ENCODE peak calls at places on chromosomes 7 and 10, in seven cellular contexts. R is SK-N-SH, K is K562, E is GM12891, C is H1, A is HepG2, U is GM12878. G is an unnamed sample.

GRCh38 chr7:23105086-23105643 is 420 bp upstream of the KLHL7 start:
- DNase-seq in K (no peak), E (no peak), A (no peak), C (no peak), U (no peak), R (no peak), G (no peak)

GRCh38 chr10:68096913-68097509 is 12.3 kb upstream of the MYPN start:
- DNase-seq in U (no peak), A (no peak), C (no peak), E (no peak), K (no peak), R (no peak), G (no peak)

GRCh38 chr7:126016722-126017121 is 1087.1 kb upstream of the POT1 start:
- DNase-seq in R (no peak), U (no peak), A (no peak), C (no peak), E (no peak), K (no peak), G (no peak)

GRCh38 chr10:93077860-93078337 is 4.2 kb downstream of the CYP26A1 start:
- DNase-seq in A (no peak), R (no peak), E (no peak), K (peak), C (no peak), U (no peak), G (no peak)

GRCh38 chr10:118542789-118543188 is 52.7 kb downstream of the PRLHR start:
- DNase-seq in K (no peak), U (no peak), E (no peak), R (no peak), A (no peak), C (no peak), G (no peak)

GRCh38 chr7:150479023-150479716 is 28.7 kb downstream of the GIMAP8 start:
- DNase-seq in A (no peak), U (no peak), K (no peak), R (no peak), E (no peak), C (no peak), G (no peak)

GRCh38 chr7:50629238-50629901 is 64.2 kb upstream of the DDC start:
- DNase-seq in E (no peak), R (no peak), A (no peak), U (no peak), C (no peak), K (no peak), G (no peak)

GRCh38 chr10:128116851-128117615 is 9.2 kb downstream of the MKI67 start:
- DNase-seq in C (no peak), E (no peak), K (peak), A (no peak), R (no peak), U (no peak), G (no peak)

GRCh38 chr7:19009241-19009935 is 108.0 kb downstream of the TWIST1 start:
- DNase-seq in U (no peak), K (no peak), A (no peak), E (no peak), R (no peak), C (no peak), G (no peak)

GRCh38 chr7:105426606-105427146 is 38.0 kb upstream of the SRPK2 start:
- DNase-seq in A (no peak), C (no peak), U (no peak), R (no peak), E (no peak), K (no peak), G (no peak)

GRCh38 chr7:34728156-34728555 is 70.1 kb downstream of the NPSR1 start:
- DNase-seq in R (no peak), U (no peak), A (no peak), K (no peak), E (no peak), C (no peak), G (no peak)

GRCh38 chr10:71946700-71947099 is 17.5 kb upstream of the CHST3 start:
- DNase-seq in K (no peak), A (no peak), U (no peak), E (no peak), R (no peak), C (no peak), G (no peak)

GRCh38 chr10:132698211-132698751 is 87.7 kb downstream of the NKX6-2 start:
- DNase-seq in C (no peak), U (no peak), R (no peak), E (no peak), K (no peak), A (no peak), G (no peak)

GRCh38 chr7:129605960-129606644 is 5.4 kb upstream of the NRF1 start:
- DNase-seq in K (no peak), R (no peak), C (no peak), E (no peak), U (no peak), A (no peak), G (no peak)

GRCh38 chr7:82156168-82156567 is 287.4 kb downstream of the CACNA2D1 start:
- DNase-seq in A (no peak), E (no peak), C (no peak), R (no peak), K (no peak), U (no peak), G (no peak)

GRCh38 chr7:22863156-22863899 is 40.7 kb upstream of the TOMM7 start:
- DNase-seq in R (no peak), K (no peak), E (no peak), U (no peak), C (no peak), A (no peak), G (no peak)

GRCh38 chr10:112848212-112848611 is 101.8 kb upstream of the TCF7L2 start:
- DNase-seq in A (no peak), R (no peak), C (no peak), E (no peak), U (no peak), K (no peak), G (no peak)

GRCh38 chr7:72063325-72063724 is 348.8 kb downstream of the CALN1 start:
- DNase-seq in R (no peak), E (no peak), A (no peak), K (no peak), C (no peak), U (no peak), G (no peak)

DNA sequence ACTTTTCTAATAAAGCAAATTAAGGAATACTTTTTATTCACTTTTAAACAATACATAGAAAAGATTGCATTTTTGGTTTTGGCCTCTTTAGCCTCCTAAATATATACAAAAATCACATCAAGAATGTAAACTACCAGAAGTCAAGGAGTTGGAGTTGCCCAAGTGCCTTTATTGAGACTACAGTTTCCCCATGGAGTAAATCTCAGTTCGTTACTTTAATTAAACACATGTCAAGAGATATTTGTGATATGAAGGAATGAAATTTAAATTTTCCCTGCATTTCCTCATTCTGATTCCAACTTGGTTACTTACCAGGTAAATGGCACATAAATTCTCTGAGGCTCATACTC is 492.9 kb downstream of the TNS3 start:
- DNase-seq in E (no peak), R (no peak), C (no peak), U (no peak), A (no peak), K (no peak), G (no peak)
- TF ChIP-seq POLR2AphosphoS5 in E (no peak), R (no peak), C (no peak), U (no peak), A (no peak), K (no peak), G (no peak)

DNA sequence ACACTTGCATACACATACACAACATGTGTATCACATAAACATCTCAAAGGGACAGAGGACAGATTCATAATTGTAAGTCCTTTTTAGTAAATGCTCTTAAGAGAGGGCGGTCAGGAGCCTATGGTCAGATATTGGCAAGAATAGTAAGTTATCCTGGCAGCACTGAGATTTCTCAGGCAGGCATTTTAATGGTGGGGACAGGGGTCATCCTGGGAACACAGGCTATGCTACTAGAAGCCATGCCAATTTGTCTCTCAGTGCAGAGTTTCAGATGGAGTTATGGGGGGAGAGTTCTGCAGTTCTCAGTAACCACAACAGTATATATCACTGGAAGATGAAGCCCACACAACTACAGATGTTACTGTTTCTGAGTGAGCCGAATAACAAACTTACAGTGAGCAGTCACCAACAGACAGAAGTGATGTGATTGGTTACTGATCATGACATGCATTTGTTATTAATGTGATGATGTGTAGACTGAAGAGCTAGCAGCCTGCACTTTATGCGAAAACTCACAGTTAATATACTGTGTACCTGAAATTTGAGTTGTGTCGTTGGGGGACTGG is 16.4 kb downstream of the ZNF487 start:
- DNase-seq in C (no peak), U (no peak), A (no peak), K (no peak), R (no peak), E (peak), G (no peak)
- TF ChIP-seq TAF1 in C (no peak), U (no peak), A (no peak), K (no peak), R (no peak), E (no peak), G (no peak)

DNA sequence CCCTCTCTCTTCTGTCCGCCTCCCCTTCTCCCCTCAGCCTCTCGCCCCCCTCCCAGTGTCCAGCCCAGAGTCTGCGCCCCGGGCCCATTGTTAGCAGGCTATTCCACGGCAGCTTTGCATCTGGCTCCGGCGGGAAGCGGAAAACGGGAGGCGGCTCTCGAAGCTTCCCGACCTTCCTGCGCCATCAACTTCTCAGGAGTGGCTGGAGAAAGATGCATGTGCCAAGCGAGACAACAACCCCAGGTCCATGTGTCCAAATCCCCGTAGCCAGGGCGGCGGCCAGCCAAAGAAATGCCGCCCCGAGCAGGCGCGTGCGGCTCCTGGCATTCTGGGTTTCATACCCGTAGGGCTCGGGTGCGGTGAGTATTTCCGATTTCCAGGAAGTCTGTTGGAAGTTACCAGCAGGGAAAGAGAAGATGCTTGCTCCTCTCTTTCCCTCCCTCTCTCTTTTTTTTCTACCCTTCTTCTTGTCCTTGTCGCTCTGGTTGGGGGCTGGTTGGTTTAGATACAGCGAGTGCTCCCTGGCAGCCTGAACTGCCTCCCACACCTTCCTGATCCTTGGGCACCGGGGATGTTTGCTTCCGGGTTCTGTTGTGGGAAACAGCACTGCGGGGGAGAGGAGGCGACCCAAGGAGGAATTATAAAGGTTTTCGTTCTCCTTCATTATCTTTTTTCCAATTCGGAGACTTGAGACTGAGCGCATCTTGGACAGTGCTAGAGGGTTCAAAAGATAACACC is 1.2 kb upstream of the HOXA2 start:
- DNase-seq in K (no peak), E (no peak), A (no peak), R (no peak), U (no peak), C (no peak), G (no peak)
- TF ChIP-seq POLR2AphosphoS5 in K (no peak), E (no peak), A (no peak), R (no peak), U (no peak), C (no peak), G (no peak)

GRCh38 chr7:84200859-84201258 is 6.3 kb upstream of the SEMA3A start:
- DNase-seq in E (no peak), C (no peak), A (no peak), K (no peak), U (no peak), R (no peak), G (no peak)
- TF ChIP-seq TAF1 in E (no peak), C (no peak), A (no peak), K (no peak), U (no peak), R (no peak), G (no peak)

GRCh38 chr7:159226303-159226702 is 81.6 kb upstream of the VIPR2 start:
- DNase-seq in U (no peak), A (no peak), K (no peak), R (peak), E (no peak), C (no peak), G (no peak)

GRCh38 chr7:159231017-159231416 is 86.3 kb upstream of the VIPR2 start:
- DNase-seq in R (no peak), C (no peak), K (no peak), E (no peak), A (no peak), U (no peak), G (no peak)

GRCh38 chr7:159229683-159230475 is 85.2 kb upstream of the VIPR2 start:
- DNase-seq in E (no peak), C (no peak), R (no peak), A (peak), K (no peak), U (no peak), G (no peak)

GRCh38 chr7:159227433-159227832 is 82.8 kb upstream of the VIPR2 start:
- DNase-seq in E (no peak), C (no peak), K (no peak), R (no peak), U (no peak), A (no peak), G (no peak)
- TF ChIP-seq POLR2AphosphoS5 in E (no peak), C (no peak), K (no peak), R (no peak), U (no peak), A (no peak), G (no peak)

DNA sequence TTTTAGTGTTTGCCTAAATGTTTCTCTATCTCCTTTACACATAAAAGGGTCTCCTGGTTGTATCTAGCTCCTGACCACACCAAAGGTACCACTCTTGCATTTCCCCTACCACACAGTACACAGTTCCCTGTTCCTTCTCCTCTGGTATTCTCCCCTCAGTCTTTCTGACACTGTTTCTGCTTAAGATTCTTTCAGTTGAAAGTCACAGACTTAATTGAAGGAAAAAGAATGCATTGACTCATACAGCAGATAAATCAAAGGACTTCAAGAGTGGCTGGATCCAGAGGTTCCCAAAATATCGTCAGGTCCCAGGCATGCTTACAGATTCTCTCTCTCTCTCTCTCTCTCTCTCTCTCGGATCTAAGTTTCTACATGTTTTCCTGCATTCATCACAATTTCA is 185.6 kb upstream of the LRGUK start:
- DNase-seq in E (no peak), A (no peak), C (no peak), K (no peak), R (no peak), U (no peak), G (no peak)
- TF ChIP-seq TAF1 in E (no peak), A (no peak), C (no peak), K (no peak), R (no peak), U (no peak), G (no peak)

G was measured in GM12892.